ENCODE peak calls at places on chromosome 4, in four cellular contexts. A, X, V and K are unnamed samples.

GRCh38 chr4:54560513-54560912 is 97.2 kb upstream of the KIT start:
- DNase-seq in A (no peak), X (no peak), V (no peak), K (no peak)

GRCh38 chr4:24643774-24644520 is 59.6 kb upstream of the DHX15 start:
- DNase-seq in X (no peak), V (no peak), A (peak; percentile 54), K (no peak)

GRCh38 chr4:69714086-69714485 is 46.3 kb downstream of the SULT1B1 start:
- DNase-seq in X (no peak), A (no peak), V (no peak), K (no peak)

GRCh38 chr4:148800943-148801342 is 358.7 kb upstream of the NR3C2 start:
- DNase-seq in V (no peak), X (no peak), A (peak; percentile 27), K (no peak)

GRCh38 chr4:127501103-127501502 is 131.7 kb upstream of the INTU start:
- DNase-seq in A (no peak), V (no peak), X (no peak), K (no peak)

GRCh38 chr4:186743261-186743660 is 19.6 kb upstream of the FAT1 start:
- DNase-seq in A (peak; percentile 25), X (no peak), V (no peak), K (no peak)

GRCh38 chr4:51851090-51851936 is 8.4 kb downstream of the DCUN1D4 start:
- DNase-seq in A (no peak), X (peak; percentile 16), V (no peak), K (no peak)

GRCh38 chr4:338759-339097 is 1.1 kb downstream of the ZNF141 start:
- DNase-seq in X (peak; percentile 14), V (peak; percentile 47), A (no peak), K (peak; percentile 21)

GRCh38 chr4:153427363-153428071 is 38.6 kb upstream of the TMEM131L start:
- DNase-seq in X (no peak), A (peak; percentile 76), V (no peak), K (no peak)

GRCh38 chr4:64784125-64784524 is 374.9 kb upstream of the TECRL start:
- DNase-seq in A (peak; percentile 48), V (no peak), X (no peak), K (no peak)

GRCh38 chr4:87911252-87911774 is 64.2 kb upstream of the SPP1 start:
- DNase-seq in A (no peak), V (no peak), X (no peak), K (no peak)

GRCh38 chr4:87912164-87913004 is 63.1 kb upstream of the SPP1 start:
- DNase-seq in X (no peak), A (no peak), V (no peak), K (no peak)

GRCh38 chr4:87904627-87905026 is 70.9 kb upstream of the SPP1 start:
- DNase-seq in X (no peak), V (no peak), A (no peak), K (peak; percentile 45)

GRCh38 chr4:87910795-87911194 is 64.7 kb upstream of the SPP1 start:
- DNase-seq in X (no peak), V (no peak), A (no peak), K (no peak)

GRCh38 chr4:87908341-87908740 is 67.2 kb upstream of the SPP1 start:
- DNase-seq in V (no peak), A (no peak), X (no peak), K (no peak)
- TF ChIP-seq CTCF in V (no peak), A (no peak), X (no peak), K (no peak)

DNA sequence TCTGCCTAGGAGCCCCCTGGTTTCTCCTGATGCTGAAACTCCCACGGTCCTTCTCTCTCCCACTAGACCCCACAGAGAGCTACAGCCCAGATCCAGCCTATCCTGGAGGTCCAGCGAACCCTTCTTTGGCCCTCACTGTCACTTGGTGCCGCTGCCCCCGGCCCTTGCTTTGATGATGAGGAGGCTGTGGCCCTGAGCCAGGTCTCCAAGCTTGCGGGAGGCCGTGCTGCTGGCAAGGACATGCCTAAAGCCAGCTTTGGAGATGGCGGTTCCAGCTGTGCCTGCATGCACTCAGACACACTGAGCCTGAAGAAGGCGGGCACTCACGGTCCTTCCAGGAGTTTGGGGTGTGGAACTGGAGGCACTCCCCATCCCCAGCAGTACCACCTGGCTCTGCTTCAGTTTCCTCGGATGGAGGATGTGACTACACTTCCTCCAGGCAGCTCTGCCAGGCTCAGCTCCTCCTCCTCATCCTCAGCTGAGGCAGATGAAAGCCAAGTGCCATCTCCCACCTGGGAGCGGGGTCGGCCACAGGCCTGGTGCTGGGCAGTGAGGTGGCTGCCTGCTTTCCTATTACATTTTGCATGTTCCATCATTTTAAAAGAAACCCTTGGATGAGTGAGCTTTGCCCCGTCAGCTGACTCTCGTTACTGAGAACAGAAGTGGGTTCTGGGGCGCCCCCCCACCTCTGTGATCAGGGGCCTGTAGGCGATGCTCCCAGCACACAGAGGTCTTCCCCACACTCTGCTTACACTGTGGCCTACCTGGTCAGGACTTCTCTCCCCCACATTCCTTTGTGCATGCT is 9.0 kb downstream of the TNIP2 start:
- DNase-seq in V (no peak), X (no peak), A (no peak), K (no peak)
- TF ChIP-seq CTCF in V (no peak), X (no peak), A (no peak), K (no peak)

DNA sequence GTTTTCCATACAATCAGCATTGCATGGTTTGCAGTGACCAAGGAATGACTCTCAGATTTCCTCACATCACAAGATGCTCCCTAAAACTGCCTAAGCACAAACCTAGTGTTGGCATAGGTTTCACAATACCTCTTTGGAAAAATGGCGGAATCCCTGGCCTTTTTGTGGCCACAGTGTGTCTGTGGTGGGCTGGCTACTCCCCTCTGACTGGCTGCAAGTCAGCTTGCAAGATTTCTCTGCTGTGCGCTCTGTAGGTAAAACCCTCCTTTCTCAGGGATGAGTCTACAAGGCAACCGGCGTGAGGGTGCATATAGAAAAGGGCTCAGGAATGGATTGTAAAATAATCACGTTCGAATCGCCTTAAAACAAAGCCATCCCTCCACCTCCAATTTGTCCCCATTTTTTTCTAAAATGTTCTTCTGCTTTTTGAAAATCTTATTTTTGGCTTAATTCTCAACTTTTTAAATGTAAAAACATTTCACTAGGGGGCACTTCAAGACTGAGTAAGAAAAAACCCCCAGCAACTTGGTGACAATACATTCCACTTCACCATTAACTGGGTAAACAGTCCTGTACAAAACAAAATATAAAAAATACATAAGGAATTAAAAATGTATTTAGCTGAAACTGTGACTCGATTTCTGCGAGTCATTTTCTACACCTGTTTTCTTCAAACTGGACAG is 235.6 kb downstream of the STIM2 start:
- DNase-seq in V (no peak), X (no peak), A (no peak), K (no peak)
- TF ChIP-seq CTCF in V (peak; percentile 2), X (no peak), A (no peak), K (no peak)

GRCh38 chr4:181161669-181162068 is 1081.5 kb upstream of the TENM3 start:
- DNase-seq in A (peak; percentile 4), V (no peak), X (no peak), K (no peak)

GRCh38 chr4:181162266-181163063 is 1080.7 kb upstream of the TENM3 start:
- DNase-seq in A (peak; percentile 19), V (no peak), X (no peak), K (no peak)

DNA sequence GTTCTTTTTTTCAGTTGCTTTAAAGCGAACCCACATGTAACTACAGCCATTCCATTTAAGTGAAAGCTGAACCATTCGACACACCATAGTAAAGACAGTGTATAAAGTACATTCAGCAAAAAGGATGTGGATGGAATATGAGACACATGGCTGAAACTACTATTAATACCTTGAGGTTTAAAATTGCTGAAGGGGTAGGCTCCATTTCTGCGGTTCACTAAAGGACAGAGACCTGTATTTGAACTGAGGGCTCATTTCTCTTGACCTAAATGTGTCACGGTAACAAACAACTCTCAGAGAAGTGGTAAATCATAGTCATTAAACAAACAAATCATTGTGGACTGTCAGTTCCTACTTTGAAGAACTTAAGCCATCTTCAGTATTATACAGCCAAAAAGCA is 1085.6 kb upstream of the TENM3 start:
- DNase-seq in X (no peak), A (no peak), V (no peak), K (no peak)
- TF ChIP-seq CTCF in X (no peak), A (no peak), V (no peak), K (no peak)

GRCh38 chr4:7526491-7526890 is 91.8 kb upstream of the PSAPL1 start:
- DNase-seq in V (no peak), X (peak; percentile 46), A (no peak), K (no peak)
- TF ChIP-seq CTCF in V (peak; percentile 46), X (peak; percentile 50), A (no peak), K (peak; percentile 26)

GRCh38 chr4:6137027-6137746 is 63.2 kb downstream of the JAKMIP1 start:
- DNase-seq in A (no peak), X (no peak), V (no peak), K (no peak)

GRCh38 chr4:6137747-6138135 is 62.6 kb downstream of the JAKMIP1 start:
- DNase-seq in V (no peak), X (no peak), A (no peak), K (no peak)

DNA sequence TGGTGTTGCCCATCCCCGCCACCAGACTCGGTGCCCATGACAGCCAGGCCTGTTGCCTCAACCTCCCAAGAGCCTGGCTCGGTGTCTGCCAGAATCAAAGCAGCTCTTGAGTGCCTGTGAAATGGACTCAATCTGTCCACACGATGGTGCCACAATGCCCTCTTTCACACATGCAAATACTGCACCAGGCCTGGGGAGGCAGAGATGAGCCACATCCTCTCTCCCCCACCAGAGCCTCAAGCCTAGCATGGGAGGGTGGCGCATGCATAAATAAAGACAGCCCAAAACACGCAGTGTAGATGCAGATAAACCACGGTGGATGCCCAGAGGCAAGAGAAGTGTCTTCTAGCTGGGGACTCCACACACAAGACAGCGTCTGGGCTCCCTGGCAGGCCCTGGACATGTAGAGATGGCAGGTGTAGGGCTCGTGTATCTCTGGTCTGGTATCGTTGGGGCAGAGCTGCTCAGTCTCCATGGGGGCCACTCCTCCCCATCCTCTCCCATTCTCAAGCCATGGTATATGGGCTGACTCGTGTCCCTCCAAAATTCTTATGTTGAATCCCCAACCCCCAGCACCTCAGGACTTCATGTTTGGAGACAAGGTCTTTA is 65.6 kb downstream of the JAKMIP1 start:
- DNase-seq in V (no peak), X (peak; percentile 68), A (no peak), K (no peak)
- TF ChIP-seq CTCF in V (peak; percentile 97), X (peak; percentile 92), A (no peak), K (no peak)

GRCh38 chr4:17599826-17600225 is 14.6 kb upstream of the MED28 start:
- DNase-seq in A (peak; percentile 29), X (no peak), V (no peak), K (no peak)

GRCh38 chr4:17595471-17596005 is 18.5 kb downstream of the LAP3 start:
- DNase-seq in V (no peak), A (no peak), X (no peak), K (no peak)

DNA sequence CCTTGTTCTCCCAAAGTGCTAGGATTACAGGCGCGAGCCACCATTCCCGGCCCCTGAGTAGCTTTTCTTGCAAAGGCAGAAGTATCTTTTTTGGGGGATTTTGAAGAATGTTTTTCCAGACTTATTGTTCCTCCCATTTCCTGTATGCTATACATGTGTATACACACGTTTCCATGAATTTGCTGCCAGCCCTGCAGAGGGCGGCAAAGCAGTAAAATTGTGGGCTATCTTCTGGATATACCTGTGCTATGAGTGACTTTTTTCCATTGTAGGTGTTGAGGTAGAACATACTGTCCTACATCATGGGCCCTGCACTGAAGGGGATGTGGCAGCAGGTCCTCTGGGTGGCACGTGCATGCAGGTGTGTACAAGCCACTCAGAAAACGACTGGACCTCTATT is 16.9 kb upstream of the MED28 start:
- DNase-seq in A (peak; percentile 6), X (peak; percentile 63), V (no peak), K (peak; percentile 29)
- TF ChIP-seq CTCF in A (peak; percentile 41), X (peak; percentile 52), V (peak; percentile 26), K (no peak)